ENCODE peak calls at places on chromosome 7, in ten cellular contexts. N is endothelial cell, M is mucosa of descending colon, G is Peyer's patch, W is choroid plexus epithelial cell, U is transverse colon, P is astrocyte, Q is BJ, V is cardiac fibroblast, T is nephron progenitor cell. O is an unnamed sample.

GRCh38 chr7:43033369-43033768 is 79.1 kb upstream of the HECW1 start:
- DNase-seq in V (no peak), Q (no peak), W (no peak), T (no peak), G (no peak), M (no peak), P (no peak), N (no peak), U (no peak), O (no peak)

GRCh38 chr7:2054927-2055326 is 177.8 kb downstream of the MAD1L1 start:
- DNase-seq in G (no peak), V (no peak), M (no peak), W (no peak), T (no peak), Q (no peak), U (no peak), N (no peak), P (no peak), O (no peak)

GRCh38 chr7:135971366-135971725 is 5.8 kb downstream of the MTPN start:
- DNase-seq in V (no peak), T (no peak), M (no peak), P (no peak), W (no peak), Q (no peak), N (no peak), G (no peak), U (no peak), O (no peak)

GRCh38 chr7:76403780-76404494 is 5.6 kb downstream of the SSC4D start:
- DNase-seq in Q (no peak), P (no peak), U (peak), V (no peak), M (no peak), N (no peak), W (no peak), G (peak), T (no peak), O (no peak)

GRCh38 chr7:133859191-133859590 is 267.9 kb upstream of the LRGUK start:
- DNase-seq in T (no peak), P (no peak), U (no peak), V (no peak), Q (no peak), G (no peak), W (no peak), N (no peak), M (no peak), O (no peak)

GRCh38 chr7:14191686-14192098 is 202.2 kb upstream of the ETV1 start:
- DNase-seq in G (no peak), N (no peak), P (peak), T (no peak), Q (no peak), V (peak), M (no peak), W (peak), U (no peak), O (no peak)

GRCh38 chr7:35987016-35987415 is 166.0 kb upstream of the EEPD1 start:
- DNase-seq in M (no peak), N (no peak), U (no peak), W (no peak), G (no peak), V (no peak), P (no peak), Q (no peak), T (no peak), O (no peak)

GRCh38 chr7:112149734-112150133 is 56.5 kb downstream of the DOCK4 start:
- DNase-seq in Q (no peak), W (no peak), U (no peak), N (no peak), M (no peak), T (no peak), G (no peak), V (no peak), P (no peak), O (no peak)

GRCh38 chr7:47529826-47530555 is 51.9 kb downstream of the TNS3 start:
- DNase-seq in Q (no peak), M (no peak), G (no peak), U (no peak), P (no peak), V (no peak), T (no peak), N (no peak), W (no peak), O (no peak)

GRCh38 chr7:156219307-156220077 is 407.2 kb upstream of the SHH start:
- DNase-seq in U (no peak), M (no peak), V (no peak), W (no peak), T (no peak), G (no peak), N (no peak), Q (no peak), P (no peak), O (no peak)

GRCh38 chr7:46534593-46535271 is 613.7 kb upstream of the IGFBP3 start:
- DNase-seq in U (peak), M (no peak), Q (no peak), W (peak), P (peak), V (peak), N (no peak), G (peak), T (peak), O (no peak)

GRCh38 chr7:105369944-105370343 is 18.8 kb downstream of the SRPK2 start:
- DNase-seq in U (no peak), T (no peak), M (no peak), G (no peak), P (no peak), V (no peak), Q (no peak), W (no peak), N (no peak), O (no peak)

GRCh38 chr7:11633325-11633724 is 198.7 kb downstream of the THSD7A start:
- DNase-seq in G (no peak), U (no peak), M (no peak), P (no peak), W (no peak), N (no peak), Q (no peak), V (no peak), T (no peak), O (no peak)

GRCh38 chr7:129781856-129782256 is 170.3 kb downstream of the NRF1 start:
- DNase-seq in N (no peak), Q (no peak), M (peak), T (peak), W (no peak), G (no peak), U (no peak), V (no peak), P (no peak), O (no peak)

GRCh38 chr7:112646787-112647186 is 143.4 kb downstream of the TMEM168 start:
- DNase-seq in G (no peak), Q (no peak), W (no peak), P (no peak), U (no peak), V (no peak), T (peak), M (no peak), N (no peak), O (no peak)

GRCh38 chr7:134829381-134829986 is 50.0 kb downstream of the CALD1 start:
- DNase-seq in Q (no peak), N (no peak), P (peak), M (no peak), W (no peak), G (no peak), U (no peak), V (no peak), T (no peak), O (no peak)

GRCh38 chr7:26307226-26307625 is 15.6 kb downstream of the SNX10 start:
- DNase-seq in W (peak), P (no peak), Q (no peak), M (no peak), U (peak), T (no peak), N (no peak), V (peak), G (no peak), O (no peak)

GRCh38 chr7:35831208-35831607 is 30.4 kb downstream of the SEPTIN7 start:
- DNase-seq in U (no peak), P (peak), T (no peak), M (no peak), G (no peak), Q (peak), N (no peak), V (no peak), W (peak), O (no peak)

GRCh38 chr7:74289018-74289659 is at the start of gene CLIP2:
- DNase-seq in U (peak), W (peak), T (peak), M (peak), P (peak), G (peak), V (peak), N (peak), Q (no peak), O (no peak)

GRCh38 chr7:134856692-134857091 is 77.3 kb downstream of the CALD1 start:
- DNase-seq in V (no peak), G (no peak), Q (no peak), M (no peak), W (peak), P (peak), U (no peak), T (no peak), N (no peak), O (no peak)

GRCh38 chr7:106772655-106773108 is 92.4 kb upstream of the PIK3CG start:
- DNase-seq in G (no peak), N (no peak), T (no peak), Q (peak), V (peak), U (no peak), W (peak), M (no peak), P (peak), O (no peak)

GRCh38 chr7:102424787-102425218 is 8.6 kb upstream of the ORAI2 start:
- DNase-seq in V (no peak), G (peak), U (peak), Q (no peak), M (no peak), T (no peak), W (no peak), N (no peak), P (no peak), O (no peak)

GRCh38 chr7:81111358-81111757 is 192.5 kb upstream of the SEMA3C start:
- DNase-seq in W (peak), T (no peak), M (no peak), U (no peak), V (peak), G (no peak), P (peak), N (no peak), Q (peak), O (peak)

GRCh38 chr7:135802697-135803096 is 54.1 kb upstream of the FAM180A start:
- DNase-seq in W (peak), M (no peak), T (no peak), P (no peak), V (peak), U (no peak), Q (no peak), N (no peak), G (no peak), O (no peak)

GRCh38 chr7:135508853-135509588 is 881 bp downstream of the CNOT4 start:
- DNase-seq in W (peak), T (peak), Q (no peak), P (peak), U (peak), G (peak), M (no peak), V (peak), N (peak), O (no peak)

GRCh38 chr7:36192050-36192824 is 39.2 kb downstream of the EEPD1 start:
- DNase-seq in P (peak), M (no peak), T (no peak), N (no peak), Q (peak), U (no peak), G (no peak), W (peak), V (peak), O (peak)

GRCh38 chr7:143048827-143049226 is 3.3 kb upstream of the OR6V1 start:
- DNase-seq in T (no peak), M (no peak), Q (no peak), P (no peak), V (peak), G (no peak), W (no peak), U (no peak), N (no peak), O (no peak)

GRCh38 chr7:155591055-155591750 is 44.8 kb upstream of the CNPY1 start:
- DNase-seq in Q (no peak), W (no peak), U (peak), V (no peak), T (no peak), P (no peak), M (peak), N (no peak), G (peak), O (no peak)

GRCh38 chr7:113487925-113488731 is 369.8 kb upstream of the SMIM30 start:
- DNase-seq in Q (no peak), T (no peak), W (no peak), V (no peak), M (no peak), G (no peak), P (no peak), N (no peak), U (no peak), O (no peak)

GRCh38 chr7:130909161-130909836 is 175.3 kb upstream of the KLF14 start:
- DNase-seq in T (no peak), U (no peak), V (peak), P (no peak), M (peak), N (no peak), W (no peak), Q (no peak), G (peak), O (no peak)

GRCh38 chr7:11328309-11328708 is 354.6 kb downstream of the PHF14 start:
- DNase-seq in P (peak), G (no peak), M (no peak), W (peak), T (no peak), V (peak), Q (no peak), N (no peak), U (no peak), O (no peak)

GRCh38 chr7:98281757-98282652 is 519 bp downstream of the BRI3 start:
- DNase-seq in T (no peak), M (peak), G (peak), U (peak), P (no peak), V (no peak), Q (no peak), W (no peak), N (peak), O (no peak)

GRCh38 chr7:69439636-69440325 is 158.5 kb upstream of the AUTS2 start:
- DNase-seq in V (no peak), T (no peak), W (no peak), N (no peak), G (no peak), P (no peak), M (no peak), U (no peak), Q (no peak), O (no peak)

DNA sequence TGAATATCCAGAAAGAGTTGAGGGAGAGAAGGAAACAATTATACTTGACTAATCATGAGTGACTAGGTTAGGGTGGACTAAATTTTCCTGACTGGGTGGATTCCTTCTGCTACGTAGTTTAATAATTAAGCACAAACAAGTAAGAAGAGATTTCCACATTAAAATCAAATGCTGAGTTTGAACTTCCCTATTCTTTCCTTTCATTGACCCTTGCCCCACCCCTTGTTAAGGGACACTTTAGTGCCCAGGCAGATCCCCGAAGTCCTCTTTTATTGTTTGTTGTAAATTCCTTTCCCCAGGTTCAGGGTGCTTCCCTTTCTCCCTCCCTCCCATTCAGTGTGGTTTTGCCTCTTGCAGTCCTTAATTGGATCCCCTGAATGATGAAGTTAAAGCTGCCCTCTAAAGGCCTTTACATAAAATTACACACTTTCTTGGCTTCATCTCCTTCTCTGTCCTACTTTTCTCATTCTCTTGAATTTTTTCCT is 8.8 kb upstream of the SPAM1 start:
- DNase-seq in M (no peak), P (peak), G (peak), V (peak), U (peak), W (peak), T (no peak), Q (no peak), N (no peak), O (no peak)
- TF ChIP-seq CTCF in M (no peak), P (peak), G (peak), V (peak), U (peak), W (peak), T (peak), Q (no peak), N (no peak), O (no peak)

GRCh38 chr7:30933124-30933893 is 21.7 kb downstream of the AQP1 start:
- DNase-seq in V (no peak), G (peak), U (no peak), P (no peak), M (peak), Q (no peak), N (no peak), T (no peak), W (no peak), O (no peak)
- TF ChIP-seq CTCF in V (no peak), G (no peak), U (no peak), P (no peak), M (no peak), Q (no peak), N (no peak), T (no peak), W (no peak), O (no peak)

GRCh38 chr7:108143658-108144420 is 13.7 kb upstream of the LAMB4 start:
- DNase-seq in Q (no peak), T (no peak), P (no peak), N (no peak), U (no peak), M (no peak), V (no peak), W (no peak), G (no peak), O (no peak)
- TF ChIP-seq CTCF in Q (no peak), T (no peak), P (no peak), N (no peak), U (no peak), M (no peak), V (peak), W (no peak), G (no peak), O (peak)

GRCh38 chr7:19488056-19488455 is 220.8 kb downstream of the POLR1F start:
- DNase-seq in N (no peak), Q (no peak), V (no peak), G (no peak), M (no peak), T (no peak), U (no peak), W (no peak), P (no peak), O (no peak)

GRCh38 chr7:19491371-19491770 is 217.5 kb downstream of the POLR1F start:
- DNase-seq in P (no peak), V (no peak), T (no peak), U (no peak), Q (no peak), N (no peak), M (no peak), W (no peak), G (no peak), O (no peak)

GRCh38 chr7:19489162-19489820 is 219.5 kb downstream of the POLR1F start:
- DNase-seq in G (no peak), V (no peak), Q (no peak), M (no peak), W (no peak), U (no peak), P (no peak), T (no peak), N (no peak), O (no peak)

GRCh38 chr7:19491821-19492452 is 216.9 kb downstream of the POLR1F start:
- DNase-seq in V (peak), P (peak), T (no peak), G (no peak), N (no peak), W (peak), M (no peak), Q (peak), U (no peak), O (peak)
- TF ChIP-seq CTCF in V (peak), P (peak), T (peak), G (peak), N (peak), W (peak), M (no peak), Q (peak), U (no peak), O (peak)

GRCh38 chr7:18694484-18694883 is 198.9 kb downstream of the HDAC9 start:
- DNase-seq in W (no peak), Q (no peak), N (no peak), M (no peak), U (no peak), G (no peak), T (no peak), V (no peak), P (no peak), O (no peak)
- TF ChIP-seq CTCF in W (no peak), Q (no peak), N (no peak), M (no peak), U (no peak), G (no peak), T (no peak), V (no peak), P (no peak), O (no peak)

GRCh38 chr7:16982640-16983103 is 100.9 kb upstream of the AGR3 start:
- DNase-seq in V (peak), N (no peak), M (no peak), U (peak), P (peak), W (peak), G (no peak), T (peak), Q (no peak), O (peak)
- TF ChIP-seq CTCF in V (peak), N (peak), M (peak), U (peak), P (peak), W (peak), G (peak), T (peak), Q (peak), O (peak)